ENCODE peak calls at places on chromosomes 3 and 15, in four cellular contexts. One of them, this sample, is unnamed.

GRCh38 chr15:68729789-68730201 is 90.9 kb downstream of the ANP32A start:
- DNase-seq in CD8-positive, alpha-beta memory T cell: no peak
- DNase-seq in mesendoderm: no peak
- DNase-seq in cardiac muscle cell: no peak
- DNase-seq in this sample: no peak

GRCh38 chr3:127451321-127451720 is 139.2 kb downstream of the TPRA1 start:
- DNase-seq in CD8-positive, alpha-beta memory T cell: no peak
- DNase-seq in mesendoderm: no peak
- DNase-seq in cardiac muscle cell: no peak
- DNase-seq in this sample: no peak

GRCh38 chr3:11735638-11736037 is 91.9 kb upstream of the VGLL4 start:
- DNase-seq in CD8-positive, alpha-beta memory T cell: no peak
- DNase-seq in mesendoderm: no peak
- DNase-seq in cardiac muscle cell: no peak
- DNase-seq in this sample: no peak

GRCh38 chr3:157388976-157389375 is 47.7 kb upstream of the PTX3 start:
- DNase-seq in CD8-positive, alpha-beta memory T cell: no peak
- DNase-seq in mesendoderm: no peak
- DNase-seq in cardiac muscle cell: no peak
- DNase-seq in this sample: no peak

GRCh38 chr3:98730338-98730737 is 32.8 kb upstream of the ST3GAL6 start:
- DNase-seq in CD8-positive, alpha-beta memory T cell: no peak
- DNase-seq in mesendoderm: peak; percentile 34
- DNase-seq in cardiac muscle cell: no peak
- DNase-seq in this sample: no peak

GRCh38 chr15:67082007-67082536 is 16.7 kb downstream of the SMAD3 start:
- DNase-seq in CD8-positive, alpha-beta memory T cell: peak; percentile 62
- DNase-seq in mesendoderm: peak; percentile 86
- DNase-seq in cardiac muscle cell: no peak
- DNase-seq in this sample: no peak

GRCh38 chr3:128367726-128368125 is 99.0 kb downstream of the DNAJB8 start:
- DNase-seq in CD8-positive, alpha-beta memory T cell: no peak
- DNase-seq in mesendoderm: peak; percentile 66
- DNase-seq in cardiac muscle cell: no peak
- DNase-seq in this sample: peak; percentile 75

GRCh38 chr15:22949074-22949547 is 31.1 kb downstream of the CYFIP1 start:
- DNase-seq in CD8-positive, alpha-beta memory T cell: no peak
- DNase-seq in mesendoderm: peak; percentile 89
- DNase-seq in cardiac muscle cell: peak; percentile 26
- DNase-seq in this sample: peak; percentile 94

GRCh38 chr3:141070229-141070628 is 19.1 kb downstream of the SPSB4 start:
- DNase-seq in CD8-positive, alpha-beta memory T cell: no peak
- DNase-seq in mesendoderm: no peak
- DNase-seq in cardiac muscle cell: no peak
- DNase-seq in this sample: no peak

GRCh38 chr15:48866141-48866563 is 11.8 kb upstream of the EID1 start:
- DNase-seq in CD8-positive, alpha-beta memory T cell: no peak
- DNase-seq in mesendoderm: no peak
- DNase-seq in cardiac muscle cell: no peak
- DNase-seq in this sample: no peak

GRCh38 chr3:179706233-179706632 is 53.4 kb downstream of the USP13 start:
- DNase-seq in CD8-positive, alpha-beta memory T cell: no peak
- DNase-seq in mesendoderm: no peak
- DNase-seq in cardiac muscle cell: no peak
- DNase-seq in this sample: no peak

GRCh38 chr3:129228891-129229585 is 20.4 kb upstream of the COPG1 start:
- DNase-seq in CD8-positive, alpha-beta memory T cell: no peak
- DNase-seq in mesendoderm: peak; percentile 69
- DNase-seq in cardiac muscle cell: no peak
- DNase-seq in this sample: no peak

GRCh38 chr3:54889731-54890130 is 38.1 kb downstream of the LRTM1 start:
- DNase-seq in CD8-positive, alpha-beta memory T cell: no peak
- DNase-seq in mesendoderm: no peak
- DNase-seq in cardiac muscle cell: no peak
- DNase-seq in this sample: no peak

GRCh38 chr15:83155937-83156336 is 48.5 kb downstream of the TM6SF1 start:
- DNase-seq in CD8-positive, alpha-beta memory T cell: no peak
- DNase-seq in mesendoderm: peak; percentile 27
- DNase-seq in cardiac muscle cell: no peak
- DNase-seq in this sample: no peak

GRCh38 chr3:119018690-119019463 is 15.8 kb downstream of the IGSF11 start:
- DNase-seq in CD8-positive, alpha-beta memory T cell: no peak
- DNase-seq in mesendoderm: no peak
- DNase-seq in cardiac muscle cell: no peak
- DNase-seq in this sample: no peak

GRCh38 chr15:63930034-63930433 is 96.3 kb upstream of the HERC1 start:
- DNase-seq in CD8-positive, alpha-beta memory T cell: no peak
- DNase-seq in mesendoderm: no peak
- DNase-seq in cardiac muscle cell: no peak
- DNase-seq in this sample: no peak

DNA sequence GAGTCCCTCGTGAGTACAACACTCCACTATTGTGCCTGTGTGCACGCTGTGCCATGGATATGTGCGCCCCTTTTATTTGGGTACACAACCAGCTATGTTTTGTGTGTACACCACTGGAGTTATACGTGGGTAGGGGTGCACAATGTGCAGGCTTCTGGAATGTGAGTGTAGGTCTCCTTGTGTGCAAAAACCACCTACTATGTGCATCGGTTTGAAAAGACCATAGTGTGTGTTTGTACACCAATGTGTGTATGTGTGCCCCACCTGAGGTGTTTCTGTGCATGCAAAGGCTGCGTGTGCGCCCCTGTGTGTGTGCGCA is 86.4 kb upstream of the ALDH1L1 start:
- DNase-seq in CD8-positive, alpha-beta memory T cell: no peak
- DNase-seq in mesendoderm: no peak
- DNase-seq in cardiac muscle cell: no peak
- DNase-seq in this sample: no peak
- H3K4me3 ChIP-seq in CD8-positive, alpha-beta memory T cell: no peak overlapping the region
- H3K4me3 ChIP-seq in mesendoderm: no peak overlapping the region
- H3K4me3 ChIP-seq in cardiac muscle cell: peak overlapping the region; percentile 27
- H3K4me3 ChIP-seq in this sample: peak overlapping the region; percentile 49

GRCh38 chr3:27591811-27592210 is 107.6 kb upstream of the SLC4A7 start:
- DNase-seq in CD8-positive, alpha-beta memory T cell: no peak
- DNase-seq in mesendoderm: no peak
- DNase-seq in cardiac muscle cell: no peak
- DNase-seq in this sample: no peak
- H3K27me3 ChIP-seq in CD8-positive, alpha-beta memory T cell: no peaks in the 10 kb centered on the region
- H3K27me3 ChIP-seq in mesendoderm: no peaks in the 10 kb centered on the region
- H3K27me3 ChIP-seq in cardiac muscle cell: no peaks in the 10 kb centered on the region
- H3K27me3 ChIP-seq in this sample: no peaks in the 10 kb centered on the region

GRCh38 chr15:41798607-41799487 is 24.6 kb downstream of the MAPKBP1 start:
- DNase-seq in CD8-positive, alpha-beta memory T cell: no peak
- DNase-seq in mesendoderm: no peak
- DNase-seq in cardiac muscle cell: peak; percentile 84
- DNase-seq in this sample: no peak
- H3K4me3 ChIP-seq in CD8-positive, alpha-beta memory T cell: no peak overlapping the region
- H3K4me3 ChIP-seq in mesendoderm: no peak overlapping the region
- H3K4me3 ChIP-seq in cardiac muscle cell: no peak overlapping the region
- H3K4me3 ChIP-seq in this sample: no peak overlapping the region

GRCh38 chr15:97790180-97790579 is 170.3 kb upstream of the ARRDC4 start:
- DNase-seq in CD8-positive, alpha-beta memory T cell: no peak
- DNase-seq in mesendoderm: no peak
- DNase-seq in cardiac muscle cell: no peak
- DNase-seq in this sample: no peak
- H3K27me3 ChIP-seq in CD8-positive, alpha-beta memory T cell: no peaks in the 10 kb centered on the region
- H3K27me3 ChIP-seq in mesendoderm: no peaks in the 10 kb centered on the region
- H3K27me3 ChIP-seq in cardiac muscle cell: no peaks in the 10 kb centered on the region
- H3K27me3 ChIP-seq in this sample: no peaks in the 10 kb centered on the region

GRCh38 chr3:123147754-123148535 is 53.8 kb upstream of the SEC22A start:
- DNase-seq in CD8-positive, alpha-beta memory T cell: no peak
- DNase-seq in mesendoderm: no peak
- DNase-seq in cardiac muscle cell: peak; percentile 68
- DNase-seq in this sample: no peak
- H3K4me3 ChIP-seq in CD8-positive, alpha-beta memory T cell: no peak overlapping the region
- H3K4me3 ChIP-seq in mesendoderm: no peak overlapping the region
- H3K4me3 ChIP-seq in cardiac muscle cell: no peak overlapping the region
- H3K4me3 ChIP-seq in this sample: no peak overlapping the region

GRCh38 chr15:79209690-79210089 is 72.8 kb upstream of the ANKRD34C start:
- DNase-seq in CD8-positive, alpha-beta memory T cell: no peak
- DNase-seq in mesendoderm: peak; percentile 65
- DNase-seq in cardiac muscle cell: peak; percentile 61
- DNase-seq in this sample: peak; percentile 86
- H3K27me3 ChIP-seq in CD8-positive, alpha-beta memory T cell: peaks cover 11% of the 10 kb centered on the region
- H3K27me3 ChIP-seq in mesendoderm: no peaks in the 10 kb centered on the region
- H3K27me3 ChIP-seq in cardiac muscle cell: no peaks in the 10 kb centered on the region
- H3K27me3 ChIP-seq in this sample: no peaks in the 10 kb centered on the region